ENCODE peak calls at places on chromosomes 4 and X, in eight cellular contexts. One of them, this sample, is unnamed. For H3K36me3, the result is how much of the 10 kb centered on the place peaks cover.

GRCh38 chr4:169070071-169070894 is 60.2 kb upstream of the CBR4 start:
- DNase-seq in HepG2: peak
- DNase-seq in thyroid gland: peak
- DNase-seq in cardiac muscle cell: peak
- DNase-seq in upper lobe of left lung: peak
- DNase-seq in SK-N-MC: peak
- DNase-seq in breast epithelium: peak
- DNase-seq in Caco-2: peak
- DNase-seq in this sample: no peak

GRCh38 chr4:149120331-149121014 is 678.3 kb upstream of the NR3C2 start:
- DNase-seq in HepG2: no peak
- DNase-seq in thyroid gland: no peak
- DNase-seq in cardiac muscle cell: peak
- DNase-seq in upper lobe of left lung: no peak
- DNase-seq in SK-N-MC: no peak
- DNase-seq in breast epithelium: no peak
- DNase-seq in Caco-2: no peak
- DNase-seq in this sample: no peak

GRCh38 chrX:132488092-132488749 is 617 bp downstream of the MBNL3 start:
- DNase-seq in HepG2: no peak
- DNase-seq in thyroid gland: peak
- DNase-seq in cardiac muscle cell: peak
- DNase-seq in upper lobe of left lung: peak
- DNase-seq in SK-N-MC: no peak
- DNase-seq in breast epithelium: no peak
- DNase-seq in Caco-2: no peak
- DNase-seq in this sample: peak

GRCh38 chr4:125624951-125625350 is 310.2 kb downstream of the FAT4 start:
- DNase-seq in HepG2: no peak
- DNase-seq in thyroid gland: no peak
- DNase-seq in cardiac muscle cell: no peak
- DNase-seq in upper lobe of left lung: no peak
- DNase-seq in SK-N-MC: no peak
- DNase-seq in breast epithelium: no peak
- DNase-seq in Caco-2: no peak
- DNase-seq in this sample: no peak

GRCh38 chr4:24244663-24245519 is 339.5 kb downstream of the DHX15 start:
- DNase-seq in HepG2: no peak
- DNase-seq in thyroid gland: peak
- DNase-seq in cardiac muscle cell: peak
- DNase-seq in upper lobe of left lung: no peak
- DNase-seq in SK-N-MC: peak
- DNase-seq in breast epithelium: no peak
- DNase-seq in Caco-2: no peak
- DNase-seq in this sample: no peak

GRCh38 chrX:39854772-39855747 is 242.7 kb downstream of the BCOR start:
- DNase-seq in HepG2: no peak
- DNase-seq in thyroid gland: no peak
- DNase-seq in cardiac muscle cell: no peak
- DNase-seq in upper lobe of left lung: peak
- DNase-seq in SK-N-MC: no peak
- DNase-seq in breast epithelium: no peak
- DNase-seq in Caco-2: no peak
- DNase-seq in this sample: no peak

GRCh38 chr4:78496021-78496643 is 55.4 kb upstream of the ANXA3 start:
- DNase-seq in HepG2: no peak
- DNase-seq in thyroid gland: no peak
- DNase-seq in cardiac muscle cell: peak
- DNase-seq in upper lobe of left lung: no peak
- DNase-seq in SK-N-MC: no peak
- DNase-seq in breast epithelium: no peak
- DNase-seq in Caco-2: no peak
- DNase-seq in this sample: no peak

GRCh38 chr4:118270492-118270891 is 82.3 kb downstream of the PRSS12 start:
- DNase-seq in HepG2: peak
- DNase-seq in thyroid gland: no peak
- DNase-seq in cardiac muscle cell: peak
- DNase-seq in upper lobe of left lung: no peak
- DNase-seq in SK-N-MC: peak
- DNase-seq in breast epithelium: no peak
- DNase-seq in Caco-2: peak
- DNase-seq in this sample: peak

GRCh38 chr4:177108708-177109107 is 201.0 kb upstream of the NEIL3 start:
- DNase-seq in HepG2: no peak
- DNase-seq in thyroid gland: no peak
- DNase-seq in cardiac muscle cell: peak
- DNase-seq in upper lobe of left lung: no peak
- DNase-seq in SK-N-MC: no peak
- DNase-seq in breast epithelium: no peak
- DNase-seq in Caco-2: no peak
- DNase-seq in this sample: no peak

GRCh38 chr4:173517781-173518371 is 12.2 kb downstream of the HAND2 start:
- DNase-seq in HepG2: no peak
- DNase-seq in thyroid gland: no peak
- DNase-seq in cardiac muscle cell: peak
- DNase-seq in upper lobe of left lung: no peak
- DNase-seq in SK-N-MC: no peak
- DNase-seq in breast epithelium: no peak
- DNase-seq in Caco-2: no peak
- DNase-seq in this sample: no peak

GRCh38 chr4:26088433-26088928 is 174.5 kb downstream of the SMIM20 start:
- DNase-seq in HepG2: no peak
- DNase-seq in thyroid gland: no peak
- DNase-seq in cardiac muscle cell: peak
- DNase-seq in upper lobe of left lung: no peak
- DNase-seq in SK-N-MC: no peak
- DNase-seq in breast epithelium: no peak
- DNase-seq in Caco-2: no peak
- DNase-seq in this sample: no peak

GRCh38 chr4:129978315-129978714 is 882.4 kb downstream of the C4orf33 start:
- DNase-seq in HepG2: no peak
- DNase-seq in thyroid gland: no peak
- DNase-seq in cardiac muscle cell: no peak
- DNase-seq in upper lobe of left lung: no peak
- DNase-seq in SK-N-MC: no peak
- DNase-seq in breast epithelium: no peak
- DNase-seq in Caco-2: no peak
- DNase-seq in this sample: no peak

GRCh38 chr4:27702710-27703431 is 842.2 kb downstream of the STIM2 start:
- DNase-seq in HepG2: peak
- DNase-seq in thyroid gland: no peak
- DNase-seq in cardiac muscle cell: no peak
- DNase-seq in upper lobe of left lung: no peak
- DNase-seq in SK-N-MC: no peak
- DNase-seq in breast epithelium: no peak
- DNase-seq in Caco-2: peak
- DNase-seq in this sample: no peak

GRCh38 chr4:73416423-73417087 is 12.5 kb downstream of the ALB start:
- DNase-seq in HepG2: no peak
- DNase-seq in thyroid gland: no peak
- DNase-seq in cardiac muscle cell: no peak
- DNase-seq in upper lobe of left lung: no peak
- DNase-seq in SK-N-MC: no peak
- DNase-seq in breast epithelium: no peak
- DNase-seq in Caco-2: no peak
- DNase-seq in this sample: no peak

GRCh38 chr4:103198111-103198765 is at the start of gene CENPE:
- DNase-seq in HepG2: peak
- DNase-seq in thyroid gland: peak
- DNase-seq in cardiac muscle cell: peak
- DNase-seq in upper lobe of left lung: peak
- DNase-seq in SK-N-MC: peak
- DNase-seq in breast epithelium: peak
- DNase-seq in Caco-2: peak
- DNase-seq in this sample: peak

GRCh38 chrX:3811331-3812311 is 98.2 kb upstream of the PRKX start:
- DNase-seq in HepG2: peak
- DNase-seq in thyroid gland: no peak
- DNase-seq in cardiac muscle cell: peak
- DNase-seq in upper lobe of left lung: peak
- DNase-seq in SK-N-MC: peak
- DNase-seq in breast epithelium: no peak
- DNase-seq in Caco-2: peak
- DNase-seq in this sample: peak

GRCh38 chr4:5940470-5941203 is 47.8 kb upstream of the CRMP1 start:
- DNase-seq in HepG2: peak
- DNase-seq in thyroid gland: no peak
- DNase-seq in cardiac muscle cell: peak
- DNase-seq in upper lobe of left lung: no peak
- DNase-seq in SK-N-MC: no peak
- DNase-seq in breast epithelium: no peak
- DNase-seq in Caco-2: no peak
- DNase-seq in this sample: peak

GRCh38 chr4:52250124-52250523 is 199.0 kb downstream of the SPATA18 start:
- DNase-seq in HepG2: no peak
- DNase-seq in thyroid gland: no peak
- DNase-seq in cardiac muscle cell: peak
- DNase-seq in upper lobe of left lung: no peak
- DNase-seq in SK-N-MC: peak
- DNase-seq in breast epithelium: no peak
- DNase-seq in Caco-2: no peak
- DNase-seq in this sample: peak

GRCh38 chr4:40592034-40592433 is 37.6 kb downstream of the RBM47 start:
- DNase-seq in HepG2: no peak
- DNase-seq in thyroid gland: no peak
- DNase-seq in cardiac muscle cell: no peak
- DNase-seq in upper lobe of left lung: no peak
- DNase-seq in SK-N-MC: no peak
- DNase-seq in breast epithelium: no peak
- DNase-seq in Caco-2: no peak
- DNase-seq in this sample: no peak

GRCh38 chrX:17553451-17553850 is 178.5 kb downstream of the NHS start:
- DNase-seq in HepG2: no peak
- DNase-seq in thyroid gland: no peak
- DNase-seq in cardiac muscle cell: peak
- DNase-seq in upper lobe of left lung: no peak
- DNase-seq in SK-N-MC: no peak
- DNase-seq in breast epithelium: no peak
- DNase-seq in Caco-2: peak
- DNase-seq in this sample: no peak

GRCh38 chr4:40594261-40595178 is 35.1 kb downstream of the RBM47 start:
- DNase-seq in HepG2: no peak
- DNase-seq in thyroid gland: no peak
- DNase-seq in cardiac muscle cell: peak
- DNase-seq in upper lobe of left lung: no peak
- DNase-seq in SK-N-MC: no peak
- DNase-seq in breast epithelium: no peak
- DNase-seq in Caco-2: no peak
- DNase-seq in this sample: no peak

GRCh38 chr4:7061815-7062214 is 6.0 kb downstream of the GRPEL1 start:
- DNase-seq in HepG2: no peak
- DNase-seq in thyroid gland: no peak
- DNase-seq in cardiac muscle cell: no peak
- DNase-seq in upper lobe of left lung: no peak
- DNase-seq in SK-N-MC: no peak
- DNase-seq in breast epithelium: no peak
- DNase-seq in Caco-2: no peak
- DNase-seq in this sample: no peak
- H3K36me3 ChIP-seq in HepG2: under half
- H3K36me3 ChIP-seq in thyroid gland: under half
- H3K36me3 ChIP-seq in cardiac muscle cell: under half
- H3K36me3 ChIP-seq in upper lobe of left lung: under half
- H3K36me3 ChIP-seq in SK-N-MC: under half
- H3K36me3 ChIP-seq in breast epithelium: under half
- H3K36me3 ChIP-seq in Caco-2: under half
- H3K36me3 ChIP-seq in this sample: half or more

GRCh38 chr4:63795301-63795700 is 613.9 kb downstream of the TECRL start:
- DNase-seq in HepG2: no peak
- DNase-seq in thyroid gland: no peak
- DNase-seq in cardiac muscle cell: no peak
- DNase-seq in upper lobe of left lung: no peak
- DNase-seq in SK-N-MC: no peak
- DNase-seq in breast epithelium: no peak
- DNase-seq in Caco-2: no peak
- DNase-seq in this sample: no peak
- H3K36me3 ChIP-seq in HepG2: under half
- H3K36me3 ChIP-seq in thyroid gland: under half
- H3K36me3 ChIP-seq in cardiac muscle cell: under half
- H3K36me3 ChIP-seq in upper lobe of left lung: under half
- H3K36me3 ChIP-seq in SK-N-MC: under half
- H3K36me3 ChIP-seq in breast epithelium: under half
- H3K36me3 ChIP-seq in Caco-2: under half
- H3K36me3 ChIP-seq in this sample: under half

GRCh38 chr4:1695913-1696312 is 11.8 kb upstream of the FAM53A start:
- DNase-seq in HepG2: no peak
- DNase-seq in thyroid gland: no peak
- DNase-seq in cardiac muscle cell: no peak
- DNase-seq in upper lobe of left lung: no peak
- DNase-seq in SK-N-MC: no peak
- DNase-seq in breast epithelium: no peak
- DNase-seq in Caco-2: no peak
- DNase-seq in this sample: no peak

GRCh38 chr4:1690698-1691097 is 6.6 kb upstream of the FAM53A start:
- DNase-seq in HepG2: no peak
- DNase-seq in thyroid gland: no peak
- DNase-seq in cardiac muscle cell: no peak
- DNase-seq in upper lobe of left lung: no peak
- DNase-seq in SK-N-MC: no peak
- DNase-seq in breast epithelium: no peak
- DNase-seq in Caco-2: no peak
- DNase-seq in this sample: no peak

GRCh38 chr4:1693131-1693896 is 9.2 kb upstream of the FAM53A start:
- DNase-seq in HepG2: peak
- DNase-seq in thyroid gland: peak
- DNase-seq in cardiac muscle cell: peak
- DNase-seq in upper lobe of left lung: peak
- DNase-seq in SK-N-MC: no peak
- DNase-seq in breast epithelium: peak
- DNase-seq in Caco-2: peak
- DNase-seq in this sample: peak

GRCh38 chr4:1686440-1687036 is 2.4 kb upstream of the FAM53A start:
- DNase-seq in HepG2: no peak
- DNase-seq in thyroid gland: no peak
- DNase-seq in cardiac muscle cell: no peak
- DNase-seq in upper lobe of left lung: no peak
- DNase-seq in SK-N-MC: no peak
- DNase-seq in breast epithelium: no peak
- DNase-seq in Caco-2: no peak
- DNase-seq in this sample: peak

GRCh38 chr4:1691737-1692373 is 7.7 kb upstream of the FAM53A start:
- DNase-seq in HepG2: no peak
- DNase-seq in thyroid gland: no peak
- DNase-seq in cardiac muscle cell: no peak
- DNase-seq in upper lobe of left lung: no peak
- DNase-seq in SK-N-MC: no peak
- DNase-seq in breast epithelium: no peak
- DNase-seq in Caco-2: no peak
- DNase-seq in this sample: no peak
- H3K36me3 ChIP-seq in HepG2: under half
- H3K36me3 ChIP-seq in thyroid gland: under half
- H3K36me3 ChIP-seq in cardiac muscle cell: under half
- H3K36me3 ChIP-seq in upper lobe of left lung: under half
- H3K36me3 ChIP-seq in SK-N-MC: half or more
- H3K36me3 ChIP-seq in breast epithelium: under half
- H3K36me3 ChIP-seq in Caco-2: under half
- H3K36me3 ChIP-seq in this sample: under half

GRCh38 chrX:18591834-18592233 is 80.1 kb downstream of the RS1 start:
- DNase-seq in HepG2: no peak
- DNase-seq in thyroid gland: no peak
- DNase-seq in cardiac muscle cell: no peak
- DNase-seq in upper lobe of left lung: no peak
- DNase-seq in SK-N-MC: no peak
- DNase-seq in breast epithelium: no peak
- DNase-seq in Caco-2: no peak
- DNase-seq in this sample: no peak
- H3K36me3 ChIP-seq in HepG2: under half
- H3K36me3 ChIP-seq in thyroid gland: under half
- H3K36me3 ChIP-seq in cardiac muscle cell: under half
- H3K36me3 ChIP-seq in upper lobe of left lung: under half
- H3K36me3 ChIP-seq in SK-N-MC: under half
- H3K36me3 ChIP-seq in breast epithelium: under half
- H3K36me3 ChIP-seq in Caco-2: under half
- H3K36me3 ChIP-seq in this sample: under half

GRCh38 chr4:145929415-145930178 is 9.0 kb downstream of the ZNF827 start:
- DNase-seq in HepG2: peak
- DNase-seq in thyroid gland: no peak
- DNase-seq in cardiac muscle cell: no peak
- DNase-seq in upper lobe of left lung: no peak
- DNase-seq in SK-N-MC: no peak
- DNase-seq in breast epithelium: no peak
- DNase-seq in Caco-2: no peak
- DNase-seq in this sample: no peak
- H3K36me3 ChIP-seq in HepG2: under half
- H3K36me3 ChIP-seq in thyroid gland: under half
- H3K36me3 ChIP-seq in cardiac muscle cell: under half
- H3K36me3 ChIP-seq in upper lobe of left lung: under half
- H3K36me3 ChIP-seq in SK-N-MC: under half
- H3K36me3 ChIP-seq in breast epithelium: under half
- H3K36me3 ChIP-seq in Caco-2: under half
- H3K36me3 ChIP-seq in this sample: under half

This sample was measured in Karpas-422.